ENCODE peak calls at places on chromosome 14, in eight cellular contexts. W is effector memory CD4-positive, alpha-beta T cell; Z is A549; Y is tibial nerve; J is Kasumi-1; K is fibroblast of lung; B is T-helper 1 cell; Q is stimulated activated CD4-positive, alpha-beta T cell treated with anti-CD3 and anti-CD28 coated beads, Interleukin-1b, Interleukin-23, amount 100 ng/mL, for 4 hours. L is an unnamed sample.

GRCh38 chr14:74503256-74503972 is 9.8 kb downstream of the ISCA2 start:
- DNase-seq in W (no peak), B (no peak), K (no peak), Z (no peak), J (no peak), Y (no peak), Q (no peak), L (no peak)

GRCh38 chr14:77003960-77004710 is 24.4 kb downstream of the IRF2BPL start:
- DNase-seq in Z (no peak), K (peak), J (no peak), B (no peak), W (no peak), Y (no peak), Q (no peak), L (no peak)

GRCh38 chr14:79730911-79731310 is 480.4 kb downstream of the DIO2 start:
- DNase-seq in Y (no peak), B (no peak), Z (no peak), Q (no peak), K (no peak), J (peak), W (no peak), L (no peak)

GRCh38 chr14:77903233-77903632 is 103.3 kb downstream of the ADCK1 start:
- DNase-seq in Q (no peak), Z (no peak), K (no peak), J (no peak), W (no peak), B (no peak), Y (no peak), L (no peak)

GRCh38 chr14:71246539-71246938 is 339.3 kb downstream of the PCNX1 start:
- DNase-seq in J (no peak), W (no peak), Q (no peak), K (no peak), Z (no peak), B (no peak), Y (no peak), L (no peak)

GRCh38 chr14:64572721-64573508 is 23.2 kb downstream of the PPP1R36 start:
- DNase-seq in Z (no peak), J (no peak), Y (no peak), W (no peak), Q (no peak), B (no peak), K (peak), L (no peak)

GRCh38 chr14:83764656-83765055 is 1765.3 kb upstream of the FLRT2 start:
- DNase-seq in Q (no peak), W (no peak), K (no peak), Y (no peak), J (no peak), Z (no peak), B (no peak), L (no peak)

GRCh38 chr14:34722723-34723545 is 8.5 kb upstream of the CFL2 start:
- DNase-seq in Z (peak), Y (peak), B (no peak), K (peak), J (peak), W (peak), Q (peak), L (peak)

GRCh38 chr14:48333221-48333910 is 658.0 kb upstream of the MDGA2 start:
- DNase-seq in Y (no peak), Q (no peak), J (no peak), B (no peak), Z (no peak), K (no peak), W (no peak), L (no peak)

GRCh38 chr14:76997257-76997970 is 31.1 kb downstream of the IRF2BPL start:
- DNase-seq in Y (no peak), W (no peak), Z (no peak), J (no peak), K (no peak), B (no peak), Q (no peak), L (no peak)

GRCh38 chr14:69670093-69670492 is 58.7 kb downstream of the SUSD6 start:
- DNase-seq in Y (no peak), W (no peak), J (no peak), K (no peak), Q (no peak), B (no peak), Z (no peak), L (no peak)

GRCh38 chr14:103214461-103214958 is 91.2 kb downstream of the TNFAIP2 start:
- DNase-seq in K (no peak), W (no peak), B (no peak), Y (no peak), Q (no peak), Z (no peak), J (no peak), L (no peak)

GRCh38 chr14:74409441-74409840 is 16.6 kb downstream of the SYNDIG1L start:
- DNase-seq in Z (no peak), Q (no peak), K (no peak), B (no peak), W (no peak), J (no peak), Y (no peak), L (no peak)

GRCh38 chr14:37369446-37369845 is 171.7 kb downstream of the MIPOL1 start:
- DNase-seq in J (no peak), B (no peak), K (no peak), Z (no peak), Y (no peak), Q (no peak), W (no peak), L (no peak)

GRCh38 chr14:36111822-36112583 is 64.5 kb downstream of the PTCSC3 start:
- DNase-seq in Z (no peak), B (no peak), W (no peak), K (no peak), Q (no peak), J (no peak), Y (no peak), L (no peak)

L was measured in LoVo.